ENCODE peak calls at places on chromosomes 12 and 14, in ten cellular contexts. R is NCI-H1105; D is lower leg skin; Z is tibial nerve; G is stimulated activated CD8-positive, alpha-beta memory T cell treated with anti-CD3 and anti-CD28 coated beads, Interleukin-15, amount 100 ng/mL, for 4 hours; J is cardiac fibroblast; F is activated T-helper 9 cell treated with anti-CD3 and anti-CD28 coated beads, Interleukin-2, amount 50 U/mL, for 16 hours; M is mesenchymal stem cell; K is body of pancreas; V is astrocyte. A is an unnamed sample.

GRCh38 chr12:48795550-48796455 is 6.9 kb upstream of the ADCY6 start:
- DNase-seq in F (peak), G (peak), Z (peak), R (peak), V (peak), K (peak), J (peak), D (peak), M (peak), A (no peak)

GRCh38 chr12:106305376-106305775 is 2.8 kb downstream of the TCP11L2 start:
- DNase-seq in J (peak), R (no peak), K (no peak), G (no peak), Z (no peak), V (no peak), M (peak), F (no peak), D (no peak), A (no peak)

GRCh38 chr12:31368666-31369361 is 42.9 kb upstream of the SINHCAF start:
- DNase-seq in J (peak), K (no peak), F (no peak), M (peak), R (no peak), Z (no peak), G (no peak), D (no peak), V (no peak), A (no peak)

GRCh38 chr12:9969673-9970072 is 1.5 kb upstream of the CLEC12A start:
- DNase-seq in Z (no peak), R (no peak), F (no peak), J (no peak), V (no peak), G (no peak), K (no peak), D (no peak), M (no peak), A (no peak)

GRCh38 chr14:53218161-53218560 is 65.0 kb upstream of the DDHD1 start:
- DNase-seq in Z (no peak), V (no peak), G (no peak), F (no peak), J (no peak), R (no peak), M (peak), K (no peak), D (no peak), A (no peak)

GRCh38 chr14:101905614-101906013 is 58.8 kb upstream of the DYNC1H1 start:
- DNase-seq in M (no peak), K (no peak), F (no peak), J (no peak), V (no peak), Z (no peak), R (no peak), D (no peak), G (no peak), A (no peak)

GRCh38 chr14:68718033-68718725 is 74.7 kb downstream of the ZFP36L1 start:
- DNase-seq in D (peak), J (peak), Z (no peak), K (no peak), R (no peak), G (no peak), M (no peak), V (no peak), F (no peak), A (no peak)

GRCh38 chr14:104393199-104393897 is 186.2 kb upstream of the C14orf180 start:
- DNase-seq in J (no peak), F (no peak), R (no peak), D (peak), M (no peak), K (no peak), V (no peak), G (no peak), Z (no peak), A (no peak)